ENCODE peak calls at places on chromosome 1, in four cellular contexts. F is uterus, A is tibial artery, G is suprapubic skin. H is an unnamed sample.
A peak's percentile ranks its signal among the peaks of the same experiment; 100 is the strongest.

GRCh38 chr1:233238884-233239432 is 56.6 kb downstream of the PCNX2 start:
- DNase-seq in G (no peak), F (no peak), A (no peak), H (no peak)

GRCh38 chr1:145845144-145845513 is 301 bp upstream of the NUDT17 start:
- DNase-seq in G (no peak), A (no peak), F (no peak), H (peak; percentile 79)

GRCh38 chr1:9069324-9070100 is at the start of gene SLC2A5:
- DNase-seq in F (peak; percentile 42), G (no peak), A (peak; percentile 36), H (peak; percentile 53)

GRCh38 chr1:35675773-35676172 is 34.4 kb upstream of the PSMB2 start:
- DNase-seq in G (no peak), A (no peak), F (no peak), H (no peak)

GRCh38 chr1:58432813-58433668 is 113.5 kb downstream of the OMA1 start:
- DNase-seq in F (peak; percentile 25), G (no peak), A (no peak), H (no peak)

GRCh38 chr1:154983776-154984466 is 777 bp downstream of the FLAD1 start:
- DNase-seq in A (no peak), G (no peak), F (no peak), H (peak; percentile 50)

GRCh38 chr1:159884296-159884695 is 15.7 kb downstream of the CFAP45 start:
- DNase-seq in F (no peak), G (no peak), A (no peak), H (no peak)

GRCh38 chr1:224116131-224116530 is 2.2 kb downstream of the FBXO28 start:
- DNase-seq in F (no peak), A (no peak), G (no peak), H (peak; percentile 82)

GRCh38 chr1:30600258-30600657 is 123.1 kb downstream of the MATN1 start:
- DNase-seq in A (no peak), F (no peak), G (no peak), H (no peak)

GRCh38 chr1:155983191-155984023 is 5.1 kb upstream of the ARHGEF2 start:
- DNase-seq in F (peak; percentile 85), G (no peak), A (peak; percentile 75), H (peak; percentile 85)

GRCh38 chr1:108610073-108610472 is 50.2 kb downstream of the EEIG2 start:
- DNase-seq in F (no peak), G (no peak), A (no peak), H (no peak)

GRCh38 chr1:32393832-32394140 is 455 bp downstream of the BSDC1 start:
- DNase-seq in F (no peak), A (peak; percentile 51), G (no peak), H (peak; percentile 62)

GRCh38 chr1:239929317-239929716 is 162.4 kb upstream of the FMN2 start:
- DNase-seq in G (no peak), A (no peak), F (no peak), H (no peak)

GRCh38 chr1:147756336-147756735 is 4.1 kb downstream of the GJA5 start:
- DNase-seq in A (no peak), G (no peak), F (no peak), H (no peak)

GRCh38 chr1:147758379-147759100 is 1.9 kb downstream of the GJA5 start:
- DNase-seq in A (no peak), F (no peak), G (no peak), H (no peak)

GRCh38 chr1:147757015-147757990 is 3.1 kb downstream of the GJA5 start:
- DNase-seq in G (no peak), A (no peak), F (no peak), H (no peak)

GRCh38 chr1:147762233-147763024 is 2.0 kb upstream of the GJA5 start:
- DNase-seq in F (no peak), G (no peak), A (no peak), H (peak; percentile 67)

DNA sequence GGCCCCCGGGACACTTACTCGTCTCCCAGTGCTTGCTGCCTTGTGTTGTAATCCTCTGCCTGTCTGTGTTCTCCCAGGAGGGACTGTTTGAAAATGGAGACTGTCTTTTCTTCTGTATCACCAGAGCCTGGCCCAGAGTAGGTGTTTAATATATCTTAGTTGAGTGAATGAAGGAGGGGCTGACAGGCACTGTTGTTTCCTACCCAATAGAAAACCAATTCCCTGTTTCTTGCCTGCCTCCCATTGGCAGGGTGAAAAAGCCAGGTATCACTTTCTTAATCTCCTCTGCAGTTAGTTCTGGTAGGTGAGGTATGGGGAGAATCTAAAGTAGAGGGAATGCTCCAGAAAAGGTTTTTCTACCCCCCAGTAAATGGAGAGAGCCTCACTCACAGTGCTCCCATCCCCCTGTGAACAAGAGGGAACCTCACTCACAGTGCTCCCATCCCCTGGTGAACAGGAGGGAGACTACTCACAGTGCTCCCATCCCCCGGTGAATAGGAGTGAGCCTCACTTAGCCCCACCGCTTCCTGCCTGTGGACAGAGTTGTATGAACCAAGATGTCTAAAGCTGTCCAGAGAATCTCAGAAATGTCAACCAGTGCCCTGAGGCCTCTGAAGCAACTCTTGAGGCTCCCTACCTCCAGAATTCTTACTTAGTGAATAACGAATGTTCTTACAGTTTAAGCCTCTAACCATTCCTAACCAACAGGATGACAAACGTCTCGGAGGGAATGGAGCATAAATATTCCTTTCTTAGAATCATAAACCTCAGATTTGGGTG is at the start of gene GJA5:
- DNase-seq in A (no peak), F (no peak), G (no peak), H (no peak)
- H3K4me1 ChIP-seq in A (peaks cover 58% of the 10 kb centered on the region), F (no peaks in the 10 kb centered on the region), G (peaks cover 23% of the 10 kb centered on the region), H (peaks cover 15% of the 10 kb centered on the region)

GRCh38 chr1:110896090-110896489 is 23.1 kb downstream of the CD53 start:
- DNase-seq in F (no peak), A (no peak), G (no peak), H (peak; percentile 24)
- H3K36me3 ChIP-seq in F (no peaks in the 10 kb centered on the region), A (no peaks in the 10 kb centered on the region), G (no peaks in the 10 kb centered on the region), H (no peaks in the 10 kb centered on the region)

GRCh38 chr1:2279882-2280281 is 51.8 kb downstream of the SKI start:
- DNase-seq in F (no peak), A (no peak), G (no peak), H (no peak)
- H3K4me1 ChIP-seq in F (peaks cover 45% of the 10 kb centered on the region), A (peaks cover 68% of the 10 kb centered on the region), G (peaks cover 64% of the 10 kb centered on the region), H (no peaks in the 10 kb centered on the region)

GRCh38 chr1:54850082-54850730 is 36.8 kb downstream of the DHCR24 start:
- DNase-seq in G (no peak), A (no peak), F (no peak), H (no peak)

GRCh38 chr1:54850737-54851136 is 36.3 kb downstream of the DHCR24 start:
- DNase-seq in G (no peak), F (no peak), A (peak; percentile 35), H (no peak)

GRCh38 chr1:54851406-54851805 is 35.6 kb downstream of the DHCR24 start:
- DNase-seq in A (no peak), F (no peak), G (no peak), H (no peak)

GRCh38 chr1:54848134-54848948 is 38.7 kb downstream of the DHCR24 start:
- DNase-seq in A (no peak), G (peak; percentile 29), F (no peak), H (no peak)

GRCh38 chr1:54849219-54850081 is 37.5 kb downstream of the DHCR24 start:
- DNase-seq in F (no peak), G (peak; percentile 21), A (no peak), H (no peak)
- H3K36me3 ChIP-seq in F (no peaks in the 10 kb centered on the region), G (peaks cover 41% of the 10 kb centered on the region), A (peaks cover 17% of the 10 kb centered on the region), H (no peaks in the 10 kb centered on the region)

DNA sequence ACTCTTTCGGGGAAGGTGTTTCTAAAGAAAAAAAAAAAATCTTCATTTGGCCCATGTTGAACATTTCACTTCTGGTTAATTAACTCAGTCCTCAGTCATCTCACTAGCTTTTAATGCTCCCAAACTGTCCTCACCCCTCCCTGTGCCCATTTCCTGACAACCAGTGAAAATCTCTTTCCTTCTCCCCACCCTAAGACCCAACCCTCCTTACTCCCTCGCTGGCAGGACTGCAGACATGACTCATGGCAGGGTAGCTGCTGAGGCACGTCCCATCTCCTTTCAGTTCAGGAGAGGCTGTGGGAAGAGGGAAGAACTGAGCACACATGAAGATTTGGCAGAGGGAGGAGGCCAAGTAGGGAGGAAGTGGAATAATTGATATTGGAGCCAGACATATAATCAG is 12.6 kb downstream of the PKP1 start:
- DNase-seq in F (no peak), A (no peak), G (no peak), H (no peak)
- H3K4me1 ChIP-seq in F (no peaks in the 10 kb centered on the region), A (no peaks in the 10 kb centered on the region), G (peaks cover 80% of the 10 kb centered on the region), H (no peaks in the 10 kb centered on the region)

GRCh38 chr1:13752852-13753251 is 52.9 kb downstream of the PRDM2 start:
- DNase-seq in G (no peak), A (no peak), F (no peak), H (no peak)

GRCh38 chr1:13751985-13752384 is 52.0 kb downstream of the PRDM2 start:
- DNase-seq in A (no peak), G (no peak), F (no peak), H (no peak)

GRCh38 chr1:13751458-13751871 is 51.5 kb downstream of the PRDM2 start:
- DNase-seq in G (no peak), A (no peak), F (no peak), H (no peak)

GRCh38 chr1:13748610-13749505 is 48.9 kb downstream of the PRDM2 start:
- DNase-seq in G (peak; percentile 99), A (peak; percentile 99), F (peak; percentile 97), H (peak; percentile 97)

DNA sequence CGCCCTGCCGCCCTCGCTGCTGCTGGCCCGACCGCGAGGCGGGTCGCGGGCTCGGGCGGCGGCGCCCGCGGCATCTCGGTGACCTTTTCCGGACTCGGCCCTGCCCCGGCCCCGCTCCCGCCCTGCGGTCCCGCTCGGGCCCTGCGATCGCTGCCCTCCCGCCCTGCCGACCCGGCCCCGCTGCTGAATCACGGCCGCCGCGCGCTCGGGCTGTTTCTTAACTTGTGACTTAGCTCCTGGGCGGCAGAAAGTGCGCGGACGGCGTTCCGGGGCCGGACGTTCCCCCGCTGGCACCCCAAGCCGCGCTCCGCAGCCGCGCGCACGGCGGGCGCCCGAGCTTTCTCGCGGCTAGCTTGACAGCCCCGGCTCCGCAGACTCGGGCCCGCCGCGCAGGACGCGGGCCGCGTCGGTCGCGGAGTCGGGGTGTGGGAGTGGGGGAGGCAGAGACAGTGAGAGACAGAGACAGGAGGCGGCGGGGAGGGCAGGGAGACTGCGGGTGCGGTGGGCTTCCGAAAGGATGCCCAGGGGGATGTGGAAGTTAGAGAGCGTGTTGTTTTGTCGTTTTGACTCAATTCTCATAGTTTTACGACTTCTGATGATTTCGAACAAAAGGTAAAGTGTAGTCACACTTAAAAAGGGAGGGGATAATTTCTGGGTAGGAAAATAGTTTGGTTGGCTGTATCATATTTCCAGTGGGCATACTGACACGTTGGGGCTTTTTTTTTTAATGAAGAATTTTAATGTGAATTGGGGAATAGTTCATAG is 49.7 kb downstream of the PRDM2 start:
- DNase-seq in G (peak; percentile 84), F (peak; percentile 52), A (peak; percentile 62), H (peak; percentile 55)
- H3K36me3 ChIP-seq in G (peaks cover 7% of the 10 kb centered on the region), F (no peaks in the 10 kb centered on the region), A (no peaks in the 10 kb centered on the region), H (peaks cover 4% of the 10 kb centered on the region)

GRCh38 chr1:169106921-169107672 is 607 bp downstream of the ATP1B1 start:
- DNase-seq in G (no peak), A (no peak), F (no peak), H (peak; percentile 25)
- H3K4me1 ChIP-seq in G (peaks cover 60% of the 10 kb centered on the region), A (peaks cover 6% of the 10 kb centered on the region), F (no peaks in the 10 kb centered on the region), H (peaks cover 4% of the 10 kb centered on the region)